ENCODE peak calls at places on chromosomes 12 and 14, in eight cellular contexts. P, N, W, Q, T, Z, H and G are unnamed samples.

GRCh38 chr14:74804219-74804825 is 41.2 kb downstream of the YLPM1 start:
- DNase-seq in T (no peak), W (peak; percentile 45), H (no peak), N (no peak), Z (no peak), Q (peak; percentile 53), P (peak; percentile 70), G (peak; percentile 59)

GRCh38 chr14:99698642-99699041 is 14.5 kb downstream of the CYP46A1 start:
- DNase-seq in Z (no peak), H (no peak), P (no peak), Q (no peak), W (no peak), N (no peak), T (no peak), G (no peak)

GRCh38 chr12:24045816-24046257 is 96.4 kb upstream of the SOX5 start:
- DNase-seq in Q (no peak), T (no peak), N (no peak), Z (no peak), W (peak; percentile 6), P (peak; percentile 47), H (no peak), G (no peak)

GRCh38 chr14:20460458-20461229 is 590 bp downstream of the PIP4P1 start:
- DNase-seq in Z (no peak), Q (no peak), P (no peak), N (peak; percentile 31), W (peak; percentile 29), T (no peak), H (peak; percentile 32), G (peak; percentile 89)

GRCh38 chr14:38774162-38774561 is 328.9 kb downstream of the SEC23A start:
- DNase-seq in T (no peak), H (no peak), N (no peak), P (no peak), W (no peak), Z (no peak), Q (no peak), G (no peak)

GRCh38 chr12:104604070-104604994 is 147.6 kb downstream of the CHST11 start:
- DNase-seq in T (peak; percentile 45), N (peak; percentile 90), W (peak; percentile 90), Q (peak; percentile 72), P (peak; percentile 96), Z (no peak), H (peak; percentile 20), G (peak; percentile 73)

GRCh38 chr14:72559227-72559626 is 334.7 kb downstream of the DPF3 start:
- DNase-seq in T (no peak), H (no peak), Q (no peak), N (no peak), Z (no peak), W (no peak), P (no peak), G (no peak)

GRCh38 chr12:22672951-22673350 is 48.0 kb downstream of the ETNK1 start:
- DNase-seq in W (no peak), T (no peak), Z (no peak), P (peak; percentile 79), Q (no peak), H (no peak), N (no peak), G (no peak)

GRCh38 chr14:70832536-70833305 is 23.4 kb upstream of the MAP3K9 start:
- DNase-seq in W (no peak), N (no peak), Q (peak; percentile 40), Z (no peak), P (peak; percentile 34), T (no peak), H (no peak), G (no peak)

GRCh38 chr14:57575482-57575881 is 81.8 kb upstream of the CCDC198 start:
- DNase-seq in N (no peak), H (no peak), T (no peak), Z (no peak), P (no peak), W (no peak), Q (no peak), G (no peak)

GRCh38 chr14:41280745-41281144 is 325.9 kb upstream of the LRFN5 start:
- DNase-seq in Z (no peak), T (no peak), W (no peak), H (no peak), P (no peak), Q (no peak), N (no peak), G (no peak)

GRCh38 chr14:29227631-29228030 is 461.0 kb downstream of the FOXG1 start:
- DNase-seq in P (peak; percentile 63), Z (no peak), T (no peak), Q (no peak), H (no peak), W (no peak), N (no peak), G (no peak)

GRCh38 chr12:39723831-39724230 is 104.2 kb upstream of the ABCD2 start:
- DNase-seq in Z (no peak), P (no peak), W (no peak), H (no peak), T (no peak), Q (no peak), N (no peak), G (no peak)

GRCh38 chr14:19949218-19949617 is 18.5 kb downstream of the OR4K1 start:
- DNase-seq in W (no peak), H (no peak), T (no peak), N (no peak), Z (no peak), P (no peak), Q (no peak), G (no peak)

DNA sequence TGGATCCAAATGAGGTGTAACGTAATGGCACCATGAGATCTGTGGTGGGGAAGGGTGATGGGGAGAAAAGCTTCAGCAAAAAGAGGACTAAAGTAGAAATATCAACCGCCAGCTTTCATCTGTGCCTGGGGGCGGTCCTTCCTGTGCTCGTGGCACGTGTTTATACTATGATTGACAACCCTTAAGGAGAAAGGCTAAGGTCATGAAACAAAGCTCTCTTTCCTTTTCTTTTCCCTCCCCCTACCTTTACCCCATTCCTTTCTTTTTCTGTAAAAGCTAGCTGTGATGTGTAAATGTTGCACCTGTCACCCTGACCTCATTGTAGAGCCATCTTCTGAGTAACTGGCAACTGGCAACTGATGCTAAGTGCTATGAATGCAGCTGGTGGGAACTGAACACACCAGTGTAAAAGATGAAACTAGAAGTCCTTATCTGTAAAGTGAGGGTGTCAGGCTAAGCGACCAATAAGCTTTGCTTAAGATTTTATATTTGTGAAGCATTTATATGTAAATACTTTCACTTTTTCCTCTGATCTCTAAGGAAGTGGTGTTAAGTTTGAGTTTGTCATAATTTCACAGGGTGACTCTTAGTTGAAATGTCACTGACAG is 102.8 kb upstream of the BCAT1 start:
- DNase-seq in N (no peak), T (no peak), W (peak; percentile 18), P (no peak), H (no peak), Z (peak; percentile 86), Q (no peak), G (no peak)
- TF ChIP-seq POLR2A in N (no peak), T (no peak), W (no peak), P (no peak), H (no peak), Z (no peak), Q (no peak), G (no peak)

DNA sequence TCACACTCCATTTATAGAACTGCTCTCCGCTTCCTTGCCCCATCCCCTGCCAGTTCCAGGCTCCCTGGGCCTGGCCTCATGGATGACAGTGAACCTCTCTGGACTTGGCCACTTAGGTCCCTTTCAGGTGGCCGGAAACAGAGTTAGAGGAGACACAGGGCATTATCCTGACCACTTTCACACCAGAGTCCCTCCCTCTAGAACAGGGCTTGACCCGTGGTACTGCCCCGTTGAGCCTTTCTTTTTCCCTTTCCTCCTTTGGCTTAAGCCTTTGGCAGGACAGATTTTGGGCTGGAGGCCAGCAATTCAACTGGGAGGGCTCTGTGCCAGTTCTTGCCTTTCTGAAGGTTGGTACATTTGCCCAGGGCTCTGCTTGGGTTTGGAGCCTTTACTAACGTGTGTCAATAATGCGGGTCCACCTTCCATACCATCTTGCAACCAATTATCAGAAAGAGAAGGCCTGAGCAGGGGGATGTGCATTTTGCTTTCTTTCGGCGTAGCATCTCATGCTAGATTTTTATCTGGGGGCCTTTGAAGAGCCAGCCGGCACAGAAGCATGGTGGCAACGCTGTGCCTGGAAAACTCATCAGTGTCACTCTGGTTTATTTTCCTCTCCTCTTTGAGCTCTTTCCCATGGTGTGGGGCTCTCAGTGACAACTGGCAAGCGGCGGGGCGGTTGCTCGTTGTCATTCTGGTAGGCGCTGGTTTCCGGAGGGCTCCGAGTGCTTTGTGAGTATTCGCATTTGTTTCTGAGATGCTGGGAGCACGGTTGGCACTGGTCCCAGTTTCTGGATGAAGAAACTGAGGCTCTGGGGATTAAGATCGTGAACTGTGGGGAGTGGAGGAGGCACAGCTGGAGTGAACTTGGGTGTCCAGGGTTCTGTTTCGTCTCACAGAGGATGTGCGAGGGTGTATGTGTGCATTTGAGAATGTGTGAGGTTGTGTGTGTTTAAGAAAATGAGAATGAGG is 23.0 kb downstream of the TPCN1 start:
- DNase-seq in T (peak; percentile 40), H (peak; percentile 86), Z (peak; percentile 76), Q (peak; percentile 60), P (no peak), N (peak; percentile 63), W (no peak), G (no peak)
- H3K4me1 ChIP-seq in T (peaks cover 69% of the 10 kb centered on the region), H (peaks cover 46% of the 10 kb centered on the region), Z (peaks cover 64% of the 10 kb centered on the region), Q (peaks cover 22% of the 10 kb centered on the region), P (peaks cover 27% of the 10 kb centered on the region), N (peaks cover 31% of the 10 kb centered on the region), W (peaks cover 31% of the 10 kb centered on the region), G (no peaks in the 10 kb centered on the region)

GRCh38 chr14:61531741-61532505 is 163.4 kb upstream of the HIF1A start:
- DNase-seq in T (no peak), Z (no peak), H (no peak), W (no peak), Q (no peak), N (no peak), P (peak; percentile 19), G (no peak)
- TF ChIP-seq POLR2A in T (no peak), Z (no peak), H (no peak), W (no peak), Q (no peak), N (no peak), P (no peak), G (no peak)

DNA sequence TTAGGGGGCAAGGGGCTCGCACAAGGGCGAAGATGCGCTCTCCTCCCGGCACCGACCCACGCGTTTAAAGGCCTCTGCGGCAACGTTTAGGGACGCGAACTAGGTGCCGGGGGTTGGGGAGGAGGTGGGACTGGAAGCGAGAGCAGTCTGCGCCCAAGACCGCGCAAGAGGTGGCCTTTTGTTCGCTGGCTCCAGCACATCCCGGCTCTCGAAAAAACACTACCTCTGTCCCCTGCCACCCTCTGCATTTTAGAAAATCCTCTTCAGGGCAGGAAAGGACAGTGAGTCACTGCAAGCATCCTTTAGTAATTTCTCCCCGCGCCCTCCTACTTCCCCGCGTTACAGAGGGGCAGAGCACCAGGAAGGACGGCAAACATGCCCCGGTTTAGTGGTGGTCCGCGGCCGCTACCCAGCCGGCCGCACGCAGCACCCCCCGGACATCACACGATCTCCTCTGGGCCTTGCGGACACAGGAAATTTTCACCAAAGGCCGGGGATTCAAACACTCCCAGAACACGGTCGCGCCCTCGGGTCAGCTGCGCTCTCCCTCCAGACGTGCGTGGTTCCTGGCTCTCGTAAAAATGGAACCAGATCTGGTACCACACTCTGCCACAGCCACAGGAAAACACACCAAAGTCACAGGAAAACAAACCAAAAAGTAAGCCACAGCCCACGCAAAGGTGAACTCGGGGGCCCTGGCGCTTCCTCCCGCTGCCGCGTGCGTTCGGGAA is 1.1 kb downstream of the SLC38A1 start:
- DNase-seq in T (no peak), Z (peak; percentile 82), W (peak; percentile 52), P (peak; percentile 24), Q (peak; percentile 47), N (no peak), H (peak; percentile 11), G (no peak)
- H3K4me1 ChIP-seq in T (peaks cover 14% of the 10 kb centered on the region), Z (peaks cover 65% of the 10 kb centered on the region), W (peaks cover 33% of the 10 kb centered on the region), P (peaks cover 20% of the 10 kb centered on the region), Q (no peaks in the 10 kb centered on the region), N (no peaks in the 10 kb centered on the region), H (no peaks in the 10 kb centered on the region), G (no peaks in the 10 kb centered on the region)

GRCh38 chr12:68884251-68884650 is 48.7 kb downstream of the CPM start:
- DNase-seq in Q (no peak), H (peak; percentile 17), Z (no peak), W (no peak), T (no peak), P (no peak), N (no peak), G (no peak)
- TF ChIP-seq POLR2A in Q (no peak), H (no peak), Z (no peak), W (no peak), T (no peak), P (no peak), N (no peak), G (no peak)